ENCODE peak calls at places on chromosome X, in five cellular contexts. F, I, H, K and Z are unnamed samples.

GRCh38 chrX:107025538-107025937 is 25.5 kb upstream of the MORC4 start:
- DNase-seq in F (peak), I (no peak), H (peak), K (no peak), Z (peak)

GRCh38 chrX:41382699-41383645 is 49.0 kb downstream of the DDX3X start:
- DNase-seq in F (peak), I (no peak), H (no peak), K (no peak), Z (no peak)

GRCh38 chrX:53290441-53291041 is 9.2 kb upstream of the IQSEC2 start:
- DNase-seq in F (no peak), I (no peak), H (no peak), K (no peak), Z (no peak)

GRCh38 chrX:131059231-131059630 is 1.1 kb downstream of the ARHGAP36 start:
- DNase-seq in F (no peak), I (no peak), H (no peak), K (no peak), Z (no peak)

GRCh38 chrX:41526925-41527324 is 79.8 kb downstream of the NYX start:
- DNase-seq in F (no peak), I (no peak), H (peak), K (no peak), Z (peak)

GRCh38 chrX:119758682-119759332 is 419 bp downstream of the SOWAHD start:
- DNase-seq in F (no peak), I (no peak), H (peak), K (peak), Z (no peak)

GRCh38 chrX:40098264-40099045 is 697 bp upstream of the BCOR start:
- DNase-seq in F (no peak), I (no peak), H (peak), K (peak), Z (no peak)

GRCh38 chrX:33840176-33840575 is 291.9 kb downstream of the FAM47A start:
- DNase-seq in F (no peak), I (no peak), H (no peak), K (no peak), Z (no peak)